ENCODE peak calls at places on chromosomes 5 and 9, in seven cellular contexts. R is mesendoderm, W is IMR-90, K is H9, Q is mesenchymal stem cell, V is H1, I is trophoblast cell. T is an unnamed sample.
A peak's percentile ranks its signal among the peaks of the same experiment; 100 is the strongest.

GRCh38 chr5:83474170-83474796 is 2.7 kb downstream of the VCAN start:
- DNase-seq in V (peak; percentile 89), R (peak; percentile 98), W (peak; percentile 88), Q (peak; percentile 92), K (peak; percentile 97), I (peak; percentile 81), T (peak; percentile 85)

GRCh38 chr5:115627295-115627825 is 1.5 kb upstream of the TMED7 start:
- DNase-seq in W (no peak), V (no peak), I (no peak), K (no peak), R (no peak), Q (no peak), T (no peak)

GRCh38 chr5:131854134-131854533 is 57.3 kb upstream of the FNIP1 start:
- DNase-seq in Q (peak; percentile 3), K (no peak), W (peak; percentile 10), V (no peak), R (no peak), I (no peak), T (no peak)

GRCh38 chr5:153551537-153552079 is 61.1 kb downstream of the GRIA1 start:
- DNase-seq in W (peak; percentile 95), Q (peak; percentile 91), R (peak; percentile 89), V (no peak), I (no peak), K (peak; percentile 31), T (no peak)

GRCh38 chr9:116000748-116001329 is 152.8 kb upstream of the PAPPA start:
- DNase-seq in R (peak; percentile 45), K (peak; percentile 53), W (no peak), V (peak; percentile 56), Q (no peak), I (no peak), T (no peak)

GRCh38 chr5:90917928-90918327 is 359.3 kb downstream of the ADGRV1 start:
- DNase-seq in R (no peak), V (no peak), Q (no peak), K (no peak), I (no peak), W (no peak), T (no peak)

GRCh38 chr9:840343-840742 is 1.2 kb upstream of the DMRT1 start:
- DNase-seq in K (peak; percentile 73), I (no peak), Q (no peak), W (no peak), V (peak; percentile 73), R (peak; percentile 50), T (no peak)

GRCh38 chr9:128043467-128043868 is 23.7 kb downstream of the NAIF1 start:
- DNase-seq in Q (no peak), K (no peak), I (no peak), V (no peak), R (no peak), W (no peak), T (no peak)

GRCh38 chr5:180600554-180601041 is 9.3 kb upstream of the SCGB3A1 start:
- DNase-seq in V (no peak), K (peak; percentile 27), R (no peak), W (no peak), Q (no peak), I (no peak), T (no peak)

GRCh38 chr9:97853056-97853843 is at the start of gene FOXE1:
- DNase-seq in K (peak; percentile 57), I (no peak), Q (no peak), W (no peak), V (peak; percentile 81), R (no peak), T (peak; percentile 14)

GRCh38 chr5:149779071-149779470 is 49.0 kb downstream of the PPARGC1B start:
- DNase-seq in I (no peak), K (no peak), Q (no peak), W (no peak), R (no peak), V (no peak), T (no peak)

GRCh38 chr9:38347946-38348345 is 44.6 kb upstream of the ALDH1B1 start:
- DNase-seq in R (no peak), W (no peak), I (no peak), K (no peak), Q (no peak), V (no peak), T (no peak)

GRCh38 chr5:153520137-153520536 is 29.7 kb downstream of the GRIA1 start:
- DNase-seq in W (no peak), K (no peak), Q (no peak), R (no peak), V (no peak), I (no peak), T (no peak)

GRCh38 chr9:127903557-127904475 is 4.4 kb upstream of the ST6GALNAC6 start:
- DNase-seq in K (peak; percentile 92), I (no peak), R (peak; percentile 90), W (no peak), Q (peak; percentile 51), V (peak; percentile 80), T (no peak)

GRCh38 chr9:71487046-71487445 is 281.3 kb downstream of the CEMIP2 start:
- DNase-seq in I (no peak), V (no peak), W (no peak), K (peak; percentile 52), R (peak; percentile 92), Q (no peak), T (no peak)

GRCh38 chr5:146345578-146346366 is 7.1 kb downstream of the POU4F3 start:
- DNase-seq in I (no peak), W (no peak), Q (no peak), K (peak; percentile 72), R (peak; percentile 49), V (peak; percentile 74), T (no peak)

GRCh38 chr9:78811562-78812276 is 514.8 kb downstream of the PSAT1 start:
- DNase-seq in K (no peak), Q (no peak), I (no peak), R (peak; percentile 2), W (peak; percentile 61), V (no peak), T (no peak)

GRCh38 chr9:1939926-1940368 is 75.2 kb upstream of the SMARCA2 start:
- DNase-seq in K (peak; percentile 60), I (peak; percentile 59), W (peak; percentile 1), V (no peak), Q (no peak), R (peak; percentile 67), T (no peak)

GRCh38 chr5:116453920-116454319 is 120.7 kb downstream of the SEMA6A start:
- DNase-seq in Q (no peak), W (no peak), R (no peak), V (no peak), I (no peak), K (no peak), T (no peak)

GRCh38 chr5:113608113-113608551 is 94.6 kb downstream of the YTHDC2 start:
- DNase-seq in V (no peak), R (no peak), I (no peak), K (no peak), Q (no peak), W (peak; percentile 43), T (no peak)

GRCh38 chr5:62206150-62206829 is 99.7 kb upstream of the KIF2A start:
- DNase-seq in I (no peak), V (no peak), R (peak; percentile 85), K (peak; percentile 81), Q (peak; percentile 2), W (no peak), T (no peak)

GRCh38 chr5:179267671-179268071 is 77.6 kb downstream of the ADAMTS2 start:
- DNase-seq in I (no peak), Q (no peak), W (no peak), R (no peak), K (peak; percentile 8), V (peak; percentile 36), T (no peak)

GRCh38 chr5:179268399-179268952 is 76.8 kb downstream of the ADAMTS2 start:
- DNase-seq in R (no peak), V (no peak), W (no peak), I (no peak), K (peak; percentile 18), Q (no peak), T (no peak)

GRCh38 chr5:179269781-179270543 is 75.3 kb downstream of the ADAMTS2 start:
- DNase-seq in V (no peak), W (no peak), I (peak; percentile 38), R (no peak), Q (no peak), K (peak; percentile 14), T (no peak)

GRCh38 chr5:179270581-179271300 is 74.5 kb downstream of the ADAMTS2 start:
- DNase-seq in K (peak; percentile 19), Q (no peak), I (no peak), W (peak; percentile 47), V (no peak), R (no peak), T (no peak)

GRCh38 chr5:179268966-179269693 is 76.1 kb downstream of the ADAMTS2 start:
- DNase-seq in R (no peak), I (no peak), V (no peak), K (peak; percentile 15), W (no peak), Q (no peak), T (no peak)
- H2BK5ac ChIP-seq in R (no peak overlapping the region), I (no peak overlapping the region), V (no peak overlapping the region), K (no peak overlapping the region), W (peak overlapping the region; percentile 59), Q (no peak overlapping the region), T (no peak overlapping the region)

DNA sequence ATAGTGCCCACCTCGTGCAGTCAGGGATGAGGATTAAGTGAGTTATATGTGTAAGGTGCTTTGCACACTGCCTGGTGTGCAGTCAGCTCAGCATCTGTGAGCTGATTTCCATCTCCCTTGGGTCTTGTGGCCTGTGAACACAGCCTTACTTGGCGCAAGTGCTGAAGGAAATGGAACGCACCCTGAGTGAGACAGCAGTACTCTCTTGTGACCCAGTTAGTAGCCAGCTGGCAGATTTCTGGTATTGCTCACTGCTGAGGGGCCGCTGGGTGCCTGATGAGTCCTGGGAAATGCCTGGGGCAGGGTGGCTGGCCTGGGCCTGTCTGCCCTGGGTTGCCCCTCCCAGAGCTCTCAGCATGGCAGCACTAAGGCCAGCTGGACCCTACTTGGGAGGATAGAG is 90.9 kb upstream of the BOD1 start:
- DNase-seq in Q (peak; percentile 56), R (no peak), I (no peak), K (no peak), W (peak; percentile 44), V (no peak), T (no peak)
- H2AK5ac ChIP-seq in Q (no peak overlapping the region), R (no peak overlapping the region), I (no peak overlapping the region), K (no peak overlapping the region), W (no peak overlapping the region), V (peak overlapping the region; percentile 16), T (no peak overlapping the region)

GRCh38 chr9:109816490-109816889 is 36.5 kb downstream of the PALM2AKAP2 start:
- DNase-seq in W (peak; percentile 100), R (peak; percentile 35), Q (peak; percentile 100), K (no peak), V (no peak), I (peak; percentile 74), T (no peak)
- H2BK5ac ChIP-seq in W (peak overlapping the region; percentile 68), R (no peak overlapping the region), Q (no peak overlapping the region), K (no peak overlapping the region), V (no peak overlapping the region), I (no peak overlapping the region), T (no peak overlapping the region)

GRCh38 chr9:86272221-86272620 is 10.1 kb downstream of the ISCA1 start:
- DNase-seq in V (no peak), Q (no peak), W (no peak), R (no peak), I (no peak), K (no peak), T (no peak)

GRCh38 chr9:86274821-86275643 is 7.3 kb downstream of the ISCA1 start:
- DNase-seq in K (no peak), I (no peak), R (no peak), Q (no peak), V (no peak), W (no peak), T (no peak)

GRCh38 chr9:86277072-86277471 is 5.3 kb downstream of the ISCA1 start:
- DNase-seq in I (no peak), V (no peak), K (no peak), W (no peak), R (no peak), Q (no peak), T (no peak)

GRCh38 chr9:86279839-86280238 is 2.5 kb downstream of the ISCA1 start:
- DNase-seq in I (no peak), R (no peak), W (no peak), K (no peak), Q (no peak), V (no peak), T (no peak)

GRCh38 chr9:86275962-86276361 is 6.4 kb downstream of the ISCA1 start:
- DNase-seq in R (peak; percentile 22), K (no peak), I (no peak), Q (peak; percentile 25), W (no peak), V (no peak), T (no peak)
- H2AK5ac ChIP-seq in R (no peak overlapping the region), K (no peak overlapping the region), I (no peak overlapping the region), Q (no peak overlapping the region), W (no peak overlapping the region), V (no peak overlapping the region), T (no peak overlapping the region)

T was measured in neuronal stem cell.